ENCODE peak calls at places on chromosomes 6 and 20, in five cellular contexts. One of them, this sample, is unnamed.

GRCh38 chr6:33999567-33999966 is 146.3 kb downstream of the GRM4 start:
- DNase-seq in ascending aorta: no peak
- DNase-seq in sigmoid colon: no peak
- DNase-seq in endodermal cell: no peak
- DNase-seq in heart left ventricle: no peak
- DNase-seq in this sample: no peak

GRCh38 chr20:46646659-46647380 is 4.4 kb downstream of the SLC13A3 start:
- DNase-seq in ascending aorta: no peak
- DNase-seq in endodermal cell: no peak
- DNase-seq in heart left ventricle: no peak
- DNase-seq in sigmoid colon: no peak
- DNase-seq in this sample: no peak

GRCh38 chr6:49676671-49677281 is 36.6 kb downstream of the CRISP2 start:
- DNase-seq in sigmoid colon: no peak
- DNase-seq in ascending aorta: no peak
- DNase-seq in heart left ventricle: no peak
- DNase-seq in endodermal cell: no peak
- DNase-seq in this sample: no peak

GRCh38 chr20:40195742-40196141 is 493.3 kb downstream of the MAFB start:
- DNase-seq in ascending aorta: no peak
- DNase-seq in endodermal cell: no peak
- DNase-seq in heart left ventricle: no peak
- DNase-seq in sigmoid colon: no peak
- DNase-seq in this sample: no peak

GRCh38 chr6:157215702-157216101 is 107.6 kb downstream of the TMEM242 start:
- DNase-seq in ascending aorta: no peak
- DNase-seq in heart left ventricle: no peak
- DNase-seq in sigmoid colon: no peak
- DNase-seq in endodermal cell: no peak
- DNase-seq in this sample: no peak

GRCh38 chr6:16352258-16352635 is 113.9 kb downstream of the GMPR start:
- DNase-seq in heart left ventricle: no peak
- DNase-seq in ascending aorta: no peak
- DNase-seq in sigmoid colon: no peak
- DNase-seq in endodermal cell: peak; percentile 33
- DNase-seq in this sample: no peak

GRCh38 chr6:169961772-169962561 is 210.5 kb downstream of the ERMARD start:
- DNase-seq in sigmoid colon: peak; percentile 75
- DNase-seq in ascending aorta: peak; percentile 6
- DNase-seq in heart left ventricle: peak; percentile 41
- DNase-seq in endodermal cell: peak; percentile 87
- DNase-seq in this sample: no peak

GRCh38 chr20:60558491-60558890 is 600.3 kb downstream of the CDH26 start:
- DNase-seq in endodermal cell: no peak
- DNase-seq in ascending aorta: no peak
- DNase-seq in sigmoid colon: no peak
- DNase-seq in heart left ventricle: no peak
- DNase-seq in this sample: no peak

GRCh38 chr20:35277531-35278395 is at the start of gene MMP24OS:
- DNase-seq in sigmoid colon: peak; percentile 96
- DNase-seq in heart left ventricle: peak; percentile 91
- DNase-seq in ascending aorta: peak; percentile 58
- DNase-seq in endodermal cell: peak; percentile 97
- DNase-seq in this sample: peak; percentile 94

GRCh38 chr20:51402201-51402600 is 140.3 kb downstream of the NFATC2 start:
- DNase-seq in heart left ventricle: no peak
- DNase-seq in ascending aorta: no peak
- DNase-seq in endodermal cell: no peak
- DNase-seq in sigmoid colon: no peak
- DNase-seq in this sample: no peak

GRCh38 chr6:155270566-155271091 is 6.8 kb downstream of the CLDN20 start:
- DNase-seq in sigmoid colon: no peak
- DNase-seq in ascending aorta: no peak
- DNase-seq in endodermal cell: no peak
- DNase-seq in heart left ventricle: no peak
- DNase-seq in this sample: no peak

GRCh38 chr20:25079171-25079570 is 2.8 kb downstream of the VSX1 start:
- DNase-seq in ascending aorta: no peak
- DNase-seq in heart left ventricle: no peak
- DNase-seq in endodermal cell: no peak
- DNase-seq in sigmoid colon: no peak
- DNase-seq in this sample: no peak

GRCh38 chr6:70241031-70241430 is 61.9 kb downstream of the COL9A1 start:
- DNase-seq in ascending aorta: no peak
- DNase-seq in sigmoid colon: no peak
- DNase-seq in heart left ventricle: no peak
- DNase-seq in endodermal cell: no peak
- DNase-seq in this sample: no peak

GRCh38 chr20:20780127-20780822 is 67.8 kb upstream of the RALGAPA2 start:
- DNase-seq in heart left ventricle: no peak
- DNase-seq in ascending aorta: peak; percentile 27
- DNase-seq in sigmoid colon: peak; percentile 79
- DNase-seq in endodermal cell: peak; percentile 62
- DNase-seq in this sample: peak; percentile 79

GRCh38 chr6:166724576-166724975 is 97.5 kb upstream of the RPS6KA2 start:
- DNase-seq in endodermal cell: peak; percentile 30
- DNase-seq in ascending aorta: no peak
- DNase-seq in sigmoid colon: no peak
- DNase-seq in heart left ventricle: no peak
- DNase-seq in this sample: no peak

GRCh38 chr6:33745558-33745957 is 1.1 kb downstream of the IP6K3 start:
- DNase-seq in endodermal cell: no peak
- DNase-seq in sigmoid colon: peak; percentile 78
- DNase-seq in ascending aorta: no peak
- DNase-seq in heart left ventricle: no peak
- DNase-seq in this sample: no peak

GRCh38 chr6:147651249-147652063 is 143.0 kb downstream of the SAMD5 start:
- DNase-seq in endodermal cell: peak; percentile 73
- DNase-seq in sigmoid colon: no peak
- DNase-seq in ascending aorta: no peak
- DNase-seq in heart left ventricle: peak; percentile 12
- DNase-seq in this sample: peak; percentile 67

GRCh38 chr20:1033751-1034419 is 31.8 kb upstream of the RSPO4 start:
- DNase-seq in sigmoid colon: no peak
- DNase-seq in ascending aorta: no peak
- DNase-seq in heart left ventricle: no peak
- DNase-seq in endodermal cell: no peak
- DNase-seq in this sample: no peak

GRCh38 chr6:38241200-38241599 is 398.5 kb downstream of the BTBD9 start:
- DNase-seq in sigmoid colon: no peak
- DNase-seq in ascending aorta: no peak
- DNase-seq in endodermal cell: peak; percentile 25
- DNase-seq in heart left ventricle: no peak
- DNase-seq in this sample: no peak

GRCh38 chr6:137246801-137247202 is 27.6 kb upstream of the IFNGR1 start:
- DNase-seq in ascending aorta: no peak
- DNase-seq in sigmoid colon: no peak
- DNase-seq in endodermal cell: no peak
- DNase-seq in heart left ventricle: no peak
- DNase-seq in this sample: no peak

GRCh38 chr20:41991412-41991811 is 373.2 kb upstream of the CHD6 start:
- DNase-seq in ascending aorta: no peak
- DNase-seq in endodermal cell: no peak
- DNase-seq in sigmoid colon: no peak
- DNase-seq in heart left ventricle: no peak
- DNase-seq in this sample: no peak

GRCh38 chr6:16704706-16705402 is 56.4 kb downstream of the ATXN1 start:
- DNase-seq in ascending aorta: no peak
- DNase-seq in heart left ventricle: no peak
- DNase-seq in sigmoid colon: no peak
- DNase-seq in endodermal cell: no peak
- DNase-seq in this sample: no peak

GRCh38 chr6:150118642-150119041 is 24.2 kb upstream of the PPP1R14C start:
- DNase-seq in heart left ventricle: no peak
- DNase-seq in ascending aorta: no peak
- DNase-seq in sigmoid colon: no peak
- DNase-seq in endodermal cell: no peak
- DNase-seq in this sample: no peak

GRCh38 chr6:165799736-165800135 is 136.7 kb upstream of the PDE10A start:
- DNase-seq in endodermal cell: no peak
- DNase-seq in heart left ventricle: peak; percentile 71
- DNase-seq in ascending aorta: no peak
- DNase-seq in sigmoid colon: peak; percentile 79
- DNase-seq in this sample: no peak

GRCh38 chr6:88891135-88891845 is 72.1 kb downstream of the RNGTT start:
- DNase-seq in ascending aorta: no peak
- DNase-seq in heart left ventricle: no peak
- DNase-seq in endodermal cell: no peak
- DNase-seq in sigmoid colon: no peak
- DNase-seq in this sample: no peak

GRCh38 chr6:156956286-156956685 is 179.1 kb downstream of the ARID1B start:
- DNase-seq in sigmoid colon: no peak
- DNase-seq in ascending aorta: no peak
- DNase-seq in heart left ventricle: no peak
- DNase-seq in endodermal cell: no peak
- DNase-seq in this sample: no peak

GRCh38 chr20:53872081-53872541 is 198.3 kb downstream of the BCAS1 start:
- DNase-seq in heart left ventricle: no peak
- DNase-seq in endodermal cell: no peak
- DNase-seq in ascending aorta: no peak
- DNase-seq in sigmoid colon: no peak
- DNase-seq in this sample: no peak

GRCh38 chr6:154592199-154592860 is 81.8 kb upstream of the CNKSR3 start:
- DNase-seq in endodermal cell: no peak
- DNase-seq in ascending aorta: no peak
- DNase-seq in sigmoid colon: no peak
- DNase-seq in heart left ventricle: no peak
- DNase-seq in this sample: no peak

GRCh38 chr20:62523473-62524203 is 47.8 kb upstream of the GATA5 start:
- DNase-seq in ascending aorta: no peak
- DNase-seq in sigmoid colon: no peak
- DNase-seq in endodermal cell: peak; percentile 81
- DNase-seq in heart left ventricle: no peak
- DNase-seq in this sample: no peak

GRCh38 chr20:41176711-41177552 is 39.6 kb downstream of the PLCG1 start:
- DNase-seq in ascending aorta: no peak
- DNase-seq in heart left ventricle: peak; percentile 7
- DNase-seq in endodermal cell: peak; percentile 39
- DNase-seq in sigmoid colon: no peak
- DNase-seq in this sample: peak; percentile 15

GRCh38 chr6:12232339-12232738 is 57.8 kb upstream of the EDN1 start:
- DNase-seq in endodermal cell: no peak
- DNase-seq in ascending aorta: no peak
- DNase-seq in heart left ventricle: no peak
- DNase-seq in sigmoid colon: no peak
- DNase-seq in this sample: no peak

GRCh38 chr6:33702345-33702977 is 9.0 kb downstream of the UQCC2 start:
- DNase-seq in endodermal cell: peak; percentile 81
- DNase-seq in heart left ventricle: no peak
- DNase-seq in ascending aorta: no peak
- DNase-seq in sigmoid colon: peak; percentile 67
- DNase-seq in this sample: peak; percentile 42

GRCh38 chr6:37006793-37007339 is 1.4 kb downstream of the FGD2 start:
- DNase-seq in ascending aorta: no peak
- DNase-seq in heart left ventricle: no peak
- DNase-seq in endodermal cell: peak; percentile 21
- DNase-seq in sigmoid colon: no peak
- DNase-seq in this sample: no peak

GRCh38 chr6:111718990-111719389 is 113.3 kb upstream of the TRAF3IP2 start:
- DNase-seq in ascending aorta: no peak
- DNase-seq in sigmoid colon: no peak
- DNase-seq in heart left ventricle: no peak
- DNase-seq in endodermal cell: no peak
- DNase-seq in this sample: no peak
- H3K27ac ChIP-seq in ascending aorta: no peak overlapping the region
- H3K27ac ChIP-seq in sigmoid colon: no peak overlapping the region
- H3K27ac ChIP-seq in heart left ventricle: no peak overlapping the region
- H3K27ac ChIP-seq in endodermal cell: no peak overlapping the region
- H3K27ac ChIP-seq in this sample: no peak overlapping the region

GRCh38 chr6:17923401-17923863 is 64.0 kb downstream of the KIF13A start:
- DNase-seq in heart left ventricle: no peak
- DNase-seq in ascending aorta: no peak
- DNase-seq in endodermal cell: no peak
- DNase-seq in sigmoid colon: no peak
- DNase-seq in this sample: no peak
- H3K4me1 ChIP-seq in heart left ventricle: peaks cover 46% of the 10 kb centered on the region
- H3K4me1 ChIP-seq in ascending aorta: peaks cover 7% of the 10 kb centered on the region
- H3K4me1 ChIP-seq in endodermal cell: no peaks in the 10 kb centered on the region
- H3K4me1 ChIP-seq in sigmoid colon: peaks cover 65% of the 10 kb centered on the region
- H3K4me1 ChIP-seq in this sample: peaks cover 28% of the 10 kb centered on the region

GRCh38 chr6:116386581-116387299 is 16.0 kb downstream of the DSE start:
- DNase-seq in sigmoid colon: no peak
- DNase-seq in endodermal cell: no peak
- DNase-seq in heart left ventricle: no peak
- DNase-seq in ascending aorta: no peak
- DNase-seq in this sample: no peak

GRCh38 chr6:116384727-116385461 is 14.1 kb downstream of the DSE start:
- DNase-seq in sigmoid colon: no peak
- DNase-seq in endodermal cell: no peak
- DNase-seq in heart left ventricle: no peak
- DNase-seq in ascending aorta: no peak
- DNase-seq in this sample: no peak

GRCh38 chr6:116385462-116385807 is 14.7 kb downstream of the DSE start:
- DNase-seq in ascending aorta: no peak
- DNase-seq in endodermal cell: no peak
- DNase-seq in heart left ventricle: peak; percentile 17
- DNase-seq in sigmoid colon: no peak
- DNase-seq in this sample: peak; percentile 44

GRCh38 chr6:116387374-116387773 is 16.6 kb downstream of the DSE start:
- DNase-seq in ascending aorta: no peak
- DNase-seq in heart left ventricle: no peak
- DNase-seq in endodermal cell: no peak
- DNase-seq in sigmoid colon: no peak
- DNase-seq in this sample: no peak

GRCh38 chr6:116385911-116386310 is 15.2 kb downstream of the DSE start:
- DNase-seq in ascending aorta: no peak
- DNase-seq in sigmoid colon: no peak
- DNase-seq in heart left ventricle: no peak
- DNase-seq in endodermal cell: no peak
- DNase-seq in this sample: no peak
- H3K27ac ChIP-seq in ascending aorta: peak overlapping the region; percentile 74
- H3K27ac ChIP-seq in sigmoid colon: no peak overlapping the region
- H3K27ac ChIP-seq in heart left ventricle: no peak overlapping the region
- H3K27ac ChIP-seq in endodermal cell: no peak overlapping the region
- H3K27ac ChIP-seq in this sample: peak overlapping the region; percentile 6

DNA sequence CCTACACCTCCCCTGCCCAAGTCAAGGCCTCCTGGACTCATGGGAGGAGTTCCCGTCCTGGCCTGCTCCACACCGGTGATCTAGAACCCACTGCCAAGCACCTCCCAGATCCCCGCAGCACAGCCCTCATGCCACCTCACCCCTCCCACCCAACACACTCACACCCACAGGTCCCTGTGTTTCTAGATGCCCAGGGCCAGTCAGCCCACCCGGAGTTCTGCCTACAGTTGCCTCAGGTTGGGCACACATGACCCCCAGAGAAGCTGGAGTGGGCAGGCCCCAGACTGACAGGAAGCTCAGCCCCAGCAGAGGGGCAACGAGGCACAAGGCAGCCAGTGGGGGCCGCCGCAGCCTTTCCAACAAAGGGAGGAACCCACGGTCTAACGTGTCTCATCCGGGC is 29.6 kb downstream of the RRBP1 start:
- DNase-seq in sigmoid colon: peak; percentile 65
- DNase-seq in endodermal cell: no peak
- DNase-seq in ascending aorta: no peak
- DNase-seq in heart left ventricle: no peak
- DNase-seq in this sample: no peak
- H3K4me1 ChIP-seq in sigmoid colon: peaks cover 60% of the 10 kb centered on the region
- H3K4me1 ChIP-seq in endodermal cell: peaks cover 39% of the 10 kb centered on the region
- H3K4me1 ChIP-seq in ascending aorta: peaks cover 6% of the 10 kb centered on the region
- H3K4me1 ChIP-seq in heart left ventricle: peaks cover 3% of the 10 kb centered on the region
- H3K4me1 ChIP-seq in this sample: peaks cover 50% of the 10 kb centered on the region

GRCh38 chr6:118952683-118953082 is 17.7 kb upstream of the MCM9 start:
- DNase-seq in sigmoid colon: no peak
- DNase-seq in heart left ventricle: no peak
- DNase-seq in endodermal cell: no peak
- DNase-seq in ascending aorta: no peak
- DNase-seq in this sample: no peak
- H3K27ac ChIP-seq in sigmoid colon: no peak overlapping the region
- H3K27ac ChIP-seq in heart left ventricle: no peak overlapping the region
- H3K27ac ChIP-seq in endodermal cell: no peak overlapping the region
- H3K27ac ChIP-seq in ascending aorta: no peak overlapping the region
- H3K27ac ChIP-seq in this sample: no peak overlapping the region

This sample was measured in adrenal gland.